ENCODE peak calls at places on chromosomes 13 and 19, in seven cellular contexts. B is mesothelial cell of epicardium, U is body of pancreas, Q is foreskin fibroblast, E is cardiac fibroblast, M is endothelial cell, I is nephron progenitor cell. C is an unnamed sample.
A peak's percentile ranks its signal among the peaks of the same experiment; 100 is the strongest.

GRCh38 chr19:44753932-44754742 is 5.6 kb downstream of the BCL3 start:
- DNase-seq in B (no peak), U (peak; percentile 97), Q (peak; percentile 86), E (peak; percentile 96), M (no peak), I (peak; percentile 65), C (peak; percentile 84)

GRCh38 chr19:34366670-34367423 is 1.9 kb downstream of the GPI start:
- DNase-seq in B (no peak), U (no peak), Q (peak; percentile 82), E (peak; percentile 92), M (no peak), I (no peak), C (no peak)

GRCh38 chr13:24159921-24160324 is 597 bp upstream of the SPATA13 start:
- DNase-seq in B (no peak), U (no peak), Q (peak; percentile 23), E (no peak), M (peak; percentile 18), I (peak; percentile 51), C (no peak)

GRCh38 chr19:52637718-52638585 is at the start of gene ZNF83:
- DNase-seq in B (peak; percentile 99), U (peak; percentile 96), Q (peak; percentile 99), E (peak; percentile 96), M (peak; percentile 96), I (peak; percentile 100), C (peak; percentile 99)

GRCh38 chr19:53102186-53102585 is 1.0 kb downstream of the ZNF160 start:
- DNase-seq in B (no peak), U (no peak), Q (peak; percentile 12), E (no peak), M (no peak), I (peak; percentile 25), C (no peak)

GRCh38 chr19:10644351-10645007 is 9.7 kb upstream of the ILF3 start:
- DNase-seq in B (peak; percentile 68), U (peak; percentile 86), Q (peak; percentile 92), E (peak; percentile 81), M (peak; percentile 92), I (peak; percentile 88), C (peak; percentile 91)

GRCh38 chr19:42176990-42177685 is 40.3 kb downstream of the DEDD2 start:
- DNase-seq in B (peak; percentile 66), U (peak; percentile 67), Q (peak; percentile 93), E (peak; percentile 73), M (peak; percentile 79), I (peak; percentile 88), C (peak; percentile 86)

GRCh38 chr19:8050274-8051096 is 2.1 kb upstream of the CCL25 start:
- DNase-seq in B (peak; percentile 69), U (peak; percentile 90), Q (peak; percentile 87), E (peak; percentile 79), M (peak; percentile 84), I (peak; percentile 99), C (peak; percentile 98)

GRCh38 chr19:49767380-49767779 is 579 bp downstream of the AP2A1 start:
- DNase-seq in B (no peak), U (no peak), Q (peak; percentile 44), E (peak; percentile 19), M (no peak), I (no peak), C (no peak)

GRCh38 chr13:60509601-60510386 is 112.8 kb downstream of the TDRD3 start:
- DNase-seq in B (no peak), U (no peak), Q (peak; percentile 4), E (peak; percentile 7), M (no peak), I (no peak), C (no peak)

DNA sequence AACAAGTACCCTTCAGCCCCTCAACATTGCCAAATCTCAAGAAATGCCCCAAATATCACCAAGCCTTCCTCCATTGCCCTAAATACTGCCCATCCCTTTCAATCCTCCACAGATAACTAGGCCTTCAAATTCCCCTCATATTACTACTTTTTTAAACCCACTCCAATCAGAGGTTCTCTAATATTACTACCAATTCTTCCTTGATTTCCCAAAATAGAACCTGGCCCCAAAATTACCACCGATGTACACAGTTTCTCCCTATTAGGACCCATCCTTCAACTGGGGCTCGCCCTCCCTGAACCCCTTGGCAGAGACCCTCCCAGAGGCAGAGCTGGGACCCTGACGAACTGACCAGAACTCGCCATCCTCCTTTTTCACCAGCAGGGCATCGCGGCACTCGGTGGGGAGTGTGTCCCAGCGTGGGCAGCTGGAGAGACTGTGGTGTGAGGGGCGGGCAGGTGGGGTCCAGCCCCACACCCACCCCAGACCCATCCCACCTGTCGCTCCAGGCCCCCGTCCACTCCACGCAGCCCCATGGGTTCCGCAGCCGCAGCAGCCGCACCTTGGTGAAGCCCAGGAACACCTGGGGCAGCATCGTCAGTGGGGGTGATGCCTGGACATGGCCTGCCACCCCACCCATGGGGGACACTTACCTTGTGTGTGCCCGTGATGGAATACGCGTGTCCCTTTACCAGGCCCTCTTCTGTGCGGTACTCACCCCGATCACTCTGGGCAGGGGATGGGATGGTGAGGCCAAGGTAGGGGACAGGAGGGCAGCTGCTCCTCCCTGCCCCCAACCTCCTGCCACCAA is 6.1 kb downstream of the CAPN12 start:
- DNase-seq in B (no peak), U (no peak), Q (peak; percentile 6), E (no peak), M (no peak), I (no peak), C (no peak)
- TF ChIP-seq CTCF in B (peak; percentile 41), U (no peak), Q (no peak), E (peak; percentile 4), M (no peak), I (no peak), C (no peak)

GRCh38 chr13:79060216-79060615 is 345.8 kb downstream of the RBM26 start:
- DNase-seq in B (no peak), U (no peak), Q (no peak), E (no peak), M (no peak), I (no peak), C (no peak)
- TF ChIP-seq CTCF in B (peak; percentile 62), U (no peak), Q (no peak), E (no peak), M (peak; percentile 66), I (no peak), C (no peak)

DNA sequence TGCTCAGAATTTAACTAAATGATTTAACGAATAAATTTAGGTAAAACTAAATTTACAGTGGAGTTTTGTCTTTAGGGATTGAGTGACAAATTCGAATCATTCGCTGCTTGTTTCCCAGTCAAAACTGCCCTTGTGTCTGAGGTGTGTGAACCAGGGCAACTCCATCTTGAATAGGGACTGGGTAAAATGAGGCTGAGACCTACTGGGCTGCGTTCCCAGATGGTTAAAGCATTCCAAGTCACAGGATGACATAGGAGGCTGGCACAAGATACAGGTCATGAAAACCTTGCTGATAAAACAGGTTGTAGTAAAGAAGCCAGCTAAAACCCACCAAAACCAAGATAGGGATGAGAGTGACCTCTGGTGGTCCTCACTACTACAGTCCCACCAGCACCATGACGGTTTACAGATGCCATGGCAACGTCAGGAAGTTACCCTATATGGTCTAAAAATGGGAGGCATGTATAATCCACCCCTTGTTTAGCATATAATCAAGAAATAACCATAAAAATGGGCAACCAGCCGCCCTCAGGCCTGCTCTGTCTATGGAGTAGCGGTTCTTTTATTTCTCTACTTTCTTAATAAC is 10.2 kb upstream of the ANKRD10 start:
- DNase-seq in B (no peak), U (no peak), Q (no peak), E (no peak), M (peak; percentile 30), I (peak; percentile 24), C (no peak)
- TF ChIP-seq CTCF in B (no peak), U (no peak), Q (no peak), E (no peak), M (peak; percentile 31), I (peak; percentile 50), C (no peak)

DNA sequence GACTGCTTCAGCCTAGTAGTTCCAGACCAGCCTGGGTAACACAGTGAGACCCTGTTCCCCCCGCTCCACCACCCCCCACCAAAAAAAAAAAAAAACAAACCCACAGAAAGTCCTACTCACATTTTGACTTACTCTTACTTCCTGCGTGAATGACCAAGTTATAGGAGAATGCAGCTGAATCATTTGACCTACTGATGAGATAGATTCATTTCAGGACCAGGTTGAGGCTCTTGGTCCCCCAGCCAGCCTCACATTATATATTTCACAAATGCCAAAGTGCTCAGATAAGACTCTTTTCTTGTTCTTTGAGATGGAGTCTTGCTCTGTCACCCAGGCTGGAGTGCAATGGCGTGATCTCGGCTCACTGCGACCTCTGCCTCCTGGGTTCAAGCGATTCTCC is 70.2 kb downstream of the KLF5 start:
- DNase-seq in B (no peak), U (no peak), Q (no peak), E (no peak), M (no peak), I (no peak), C (no peak)
- TF ChIP-seq CTCF in B (no peak), U (no peak), Q (no peak), E (no peak), M (no peak), I (no peak), C (no peak)

DNA sequence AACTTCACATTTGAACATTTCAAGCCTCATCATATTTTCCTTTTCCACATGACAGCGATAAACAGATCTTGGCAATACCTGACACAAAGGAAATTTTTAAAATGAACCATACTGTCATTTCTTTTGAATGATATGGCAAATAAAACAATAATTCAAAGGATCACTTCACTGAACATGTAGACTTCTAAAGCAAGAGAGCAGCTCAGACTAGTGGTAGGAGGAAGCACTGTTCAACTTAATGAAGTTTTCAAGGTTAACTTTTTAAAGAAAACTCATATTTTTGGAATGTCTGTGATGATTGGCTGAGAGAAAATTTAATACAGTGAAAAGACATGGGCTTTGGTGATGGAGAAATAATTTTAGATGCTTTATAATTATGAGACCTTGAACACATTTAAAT is 198.0 kb downstream of the OXGR1 start:
- DNase-seq in B (no peak), U (no peak), Q (peak; percentile 38), E (no peak), M (no peak), I (no peak), C (no peak)
- TF ChIP-seq CTCF in B (no peak), U (no peak), Q (no peak), E (peak; percentile 60), M (no peak), I (no peak), C (no peak)

GRCh38 chr19:3251229-3251628 is 26.8 kb downstream of the CELF5 start:
- DNase-seq in B (no peak), U (no peak), Q (no peak), E (no peak), M (no peak), I (no peak), C (no peak)
- TF ChIP-seq CTCF in B (no peak), U (no peak), Q (no peak), E (no peak), M (no peak), I (no peak), C (no peak)